ENCODE peak calls at places on chromosomes 1 and 21, in five cellular contexts. I, T, U, B and A are unnamed samples. For H3K36me3 and H3K27me3, the result is how much of the 10 kb centered on the place peaks cover.

GRCh38 chr1:234433563-234434285 is 45.3 kb downstream of the TARBP1 start:
- DNase-seq in B (no peak), I (no peak), T (no peak), U (peak), A (peak)

GRCh38 chr1:22555386-22555656 is 8.0 kb upstream of the EPHA8 start:
- DNase-seq in U (no peak), I (peak), T (no peak), B (no peak), A (no peak)

GRCh38 chr1:2098301-2098698 is 48.1 kb downstream of the PRKCZ start:
- DNase-seq in I (no peak), T (no peak), U (no peak), B (no peak), A (no peak)

GRCh38 chr1:24873148-24873547 is 56.9 kb downstream of the RUNX3 start:
- DNase-seq in U (no peak), B (no peak), T (no peak), I (no peak), A (no peak)

GRCh38 chr1:42272920-42273319 is 62.1 kb downstream of the FOXJ3 start:
- DNase-seq in I (no peak), B (no peak), T (no peak), U (no peak), A (no peak)

GRCh38 chr1:22163578-22163977 is 20.7 kb upstream of the WNT4 start:
- DNase-seq in I (peak), B (no peak), T (no peak), U (no peak), A (no peak)

GRCh38 chr1:67514786-67515185 is 84.6 kb upstream of the SERBP1 start:
- DNase-seq in I (no peak), B (no peak), T (no peak), U (no peak), A (no peak)

GRCh38 chr1:174058639-174059038 is 36.5 kb upstream of the RC3H1 start:
- DNase-seq in U (no peak), I (no peak), B (no peak), T (no peak), A (no peak)

GRCh38 chr1:85830837-85831236 is 122.6 kb upstream of the ZNHIT6 start:
- DNase-seq in I (no peak), B (no peak), T (no peak), U (peak), A (no peak)

GRCh38 chr1:186143521-186143920 is 231.5 kb downstream of the TPR start:
- DNase-seq in I (no peak), B (no peak), T (no peak), U (peak), A (no peak)

GRCh38 chr1:214902636-214903320 is 179.8 kb upstream of the KCNK2 start:
- DNase-seq in B (no peak), I (no peak), U (peak), T (no peak), A (peak)

GRCh38 chr1:151165281-151165737 is 393 bp downstream of the LYSMD1 start:
- DNase-seq in U (peak), I (peak), B (no peak), T (no peak), A (peak)

GRCh38 chr1:45630429-45630828 is 6.6 kb upstream of the CCDC17 start:
- DNase-seq in T (no peak), I (no peak), B (no peak), U (no peak), A (no peak)
- H3K36me3 ChIP-seq in T (half or more), I (under half), B (under half), U (under half), A (under half)

GRCh38 chr21:26389971-26390641 is 183.0 kb downstream of the CYYR1 start:
- DNase-seq in U (peak), I (no peak), T (no peak), B (no peak), A (peak)
- H3K4me3 ChIP-seq in U (no peak), I (no peak), T (no peak), B (no peak), A (no peak)

DNA sequence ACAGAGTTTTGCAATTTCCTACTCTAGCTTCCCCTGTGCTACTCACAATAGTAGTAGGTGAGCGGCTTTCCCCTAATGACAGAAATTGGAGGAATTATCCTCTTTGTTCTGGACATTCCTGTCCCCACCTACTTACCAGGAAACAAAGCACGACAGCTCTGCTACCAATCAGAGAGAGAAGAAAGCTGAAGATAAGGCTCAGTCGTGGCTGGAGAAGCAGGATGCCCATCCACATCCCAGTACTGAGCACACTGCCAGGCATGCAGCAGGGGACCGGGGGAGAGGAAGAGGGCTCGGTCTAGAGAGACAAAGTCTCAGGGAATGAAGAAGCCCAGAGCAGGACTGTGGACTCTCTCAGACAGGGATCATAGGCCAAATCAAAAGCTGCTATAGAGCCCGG is 134.1 kb upstream of the KRTAP19-8 start:
- DNase-seq in I (no peak), U (no peak), B (no peak), T (no peak), A (no peak)
- H3K27me3 ChIP-seq in I (under half), U (under half), B (under half), T (under half), A (under half)

GRCh38 chr1:26942656-26943055 is 17.6 kb downstream of the KDF1 start:
- DNase-seq in U (no peak), T (no peak), B (no peak), I (no peak), A (no peak)

GRCh38 chr1:26945728-26946127 is 14.5 kb downstream of the KDF1 start:
- DNase-seq in I (peak), B (no peak), T (no peak), U (no peak), A (no peak)

GRCh38 chr1:26949266-26949925 is 10.9 kb downstream of the KDF1 start:
- DNase-seq in I (no peak), T (no peak), B (no peak), U (no peak), A (no peak)

GRCh38 chr1:26945138-26945537 is 15.1 kb downstream of the KDF1 start:
- DNase-seq in U (no peak), I (no peak), B (no peak), T (no peak), A (no peak)

DNA sequence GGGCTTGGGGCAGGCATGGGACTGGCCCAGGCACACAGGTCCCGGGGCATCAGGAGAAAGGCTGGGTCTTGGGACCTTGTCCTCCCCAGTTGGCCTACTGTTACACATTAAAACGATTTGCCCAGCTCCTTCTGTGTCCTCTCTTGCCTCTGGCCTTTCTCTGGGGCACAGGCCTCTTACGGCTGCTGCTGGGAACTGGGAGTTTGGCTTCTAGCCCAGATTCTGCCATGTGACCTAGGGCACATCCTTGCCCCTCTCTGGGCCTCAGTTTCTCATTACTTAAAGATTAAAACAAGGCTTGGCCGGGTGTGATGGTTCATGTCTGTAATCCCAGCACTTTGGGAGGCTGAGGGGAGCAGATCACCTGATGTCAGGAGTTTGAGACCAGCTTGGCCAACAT is 14.0 kb downstream of the KDF1 start:
- DNase-seq in T (no peak), B (no peak), I (peak), U (no peak), A (no peak)
- H3K36me3 ChIP-seq in T (half or more), B (under half), I (under half), U (half or more), A (under half)

GRCh38 chr1:61042679-61043009 is 39.7 kb upstream of the NFIA start:
- DNase-seq in I (no peak), B (no peak), T (no peak), U (no peak), A (no peak)
- H3K4me3 ChIP-seq in I (peak), B (peak), T (peak), U (no peak), A (peak)

GRCh38 chr1:36825226-36825625 is 209.1 kb downstream of the GRIK3 start:
- DNase-seq in T (no peak), B (no peak), I (no peak), U (no peak), A (no peak)
- H3K27me3 ChIP-seq in T (under half), B (under half), I (under half), U (under half), A (under half)

GRCh38 chr1:77582905-77583304 is 99.6 kb downstream of the ZZZ3 start:
- DNase-seq in I (no peak), B (no peak), T (no peak), U (no peak), A (no peak)

GRCh38 chr1:77584884-77585283 is 97.6 kb downstream of the ZZZ3 start:
- DNase-seq in B (no peak), U (no peak), T (no peak), I (no peak), A (no peak)

GRCh38 chr1:77583483-77583882 is 99.0 kb downstream of the ZZZ3 start:
- DNase-seq in U (no peak), I (no peak), B (no peak), T (no peak), A (no peak)

GRCh38 chr1:77579547-77579946 is 102.9 kb downstream of the ZZZ3 start:
- DNase-seq in U (no peak), I (no peak), B (no peak), T (no peak), A (no peak)
- H3K36me3 ChIP-seq in U (under half), I (under half), B (under half), T (half or more), A (under half)

DNA sequence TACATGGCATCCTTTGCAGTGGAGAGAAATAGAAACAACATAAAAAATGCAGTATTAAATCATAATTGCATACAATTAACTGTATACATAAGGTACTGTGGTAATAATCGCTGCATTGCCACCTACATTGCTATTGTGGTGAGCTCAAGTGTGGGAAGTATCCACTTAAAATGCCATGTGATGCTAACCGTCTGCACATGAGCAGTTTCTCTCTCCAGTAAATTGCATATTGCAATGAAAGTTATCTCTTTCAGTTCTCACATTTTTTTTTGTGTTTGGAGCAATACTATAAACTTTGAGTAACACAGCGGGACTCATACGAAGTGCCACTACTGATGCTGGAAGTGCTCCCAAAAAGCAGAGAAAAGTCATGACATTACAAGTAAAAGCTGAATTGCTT is 38.5 kb downstream of the DISC1 start:
- DNase-seq in U (peak), B (no peak), T (no peak), I (no peak), A (no peak)
- H3K4me3 ChIP-seq in U (no peak), B (no peak), T (no peak), I (no peak), A (no peak)

DNA sequence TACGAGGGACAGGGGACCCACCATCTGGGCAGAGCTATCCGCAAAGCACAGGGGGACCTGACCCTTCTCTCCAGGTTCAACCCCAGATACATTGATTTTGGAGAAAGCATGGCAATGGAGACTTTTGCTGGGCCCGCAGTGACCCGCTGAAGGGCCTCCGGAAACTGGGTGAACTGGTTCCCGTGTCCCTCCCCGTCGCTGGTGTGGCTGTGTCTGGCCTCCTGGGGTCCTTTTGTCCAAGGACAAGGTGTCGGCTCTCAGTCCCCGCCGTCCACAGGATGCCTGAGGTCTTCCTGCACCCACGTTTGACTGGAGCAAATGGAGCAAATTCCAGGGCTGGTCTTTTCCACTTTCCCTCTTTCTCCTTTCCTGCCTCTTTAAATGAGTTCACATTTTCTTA is 176.3 kb downstream of the PRDM16 start:
- DNase-seq in I (no peak), T (no peak), U (no peak), B (no peak), A (no peak)
- H3K27me3 ChIP-seq in I (under half), T (half or more), U (under half), B (under half), A (under half)

DNA sequence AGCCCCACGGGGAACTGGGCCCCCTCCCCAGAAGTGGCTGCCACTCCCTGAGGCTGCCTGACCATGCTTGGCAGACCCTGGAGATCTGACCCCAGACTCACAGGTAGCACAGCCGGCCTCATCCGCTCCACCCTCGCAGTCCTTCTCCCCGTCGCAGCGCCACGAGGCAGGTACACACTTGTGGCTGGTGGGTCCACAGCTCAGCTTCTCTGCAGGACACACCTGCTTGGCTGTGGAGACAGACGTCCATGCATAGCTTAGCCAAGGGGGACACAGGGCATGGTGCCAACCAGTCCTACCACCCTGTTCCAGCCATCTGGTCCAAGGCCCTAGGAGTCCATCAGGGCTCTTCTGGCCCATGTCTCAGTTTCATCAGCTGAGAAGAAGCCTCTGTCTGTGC is 42.2 kb upstream of the MAGOH start:
- DNase-seq in T (no peak), I (no peak), U (no peak), B (no peak), A (no peak)
- H3K36me3 ChIP-seq in T (under half), I (under half), U (under half), B (under half), A (under half)